ENCODE peak calls at places on chromosomes 1 and 21, in seven cellular contexts. N is thoracic aorta, O is cardiac muscle cell, T is bronchial epithelial cell, L is Peyer's patch, Q is AG09309, D is neural crest cell. S is an unnamed sample.

GRCh38 chr1:172499636-172500141 is 33.3 kb upstream of the SUCO start:
- DNase-seq in O (no peak), Q (no peak), L (no peak), N (no peak), D (no peak), T (peak), S (no peak)

GRCh38 chr1:171245458-171246064 is 2.7 kb upstream of the FMO1 start:
- DNase-seq in N (no peak), T (peak), O (peak), L (no peak), Q (no peak), D (no peak), S (peak)

GRCh38 chr1:7857951-7858350 is 5.1 kb upstream of the UTS2 start:
- DNase-seq in N (no peak), L (no peak), D (no peak), O (no peak), Q (no peak), T (no peak), S (no peak)

GRCh38 chr1:75712306-75712705 is 12.2 kb upstream of the ACADM start:
- DNase-seq in D (no peak), T (no peak), Q (no peak), O (no peak), N (no peak), L (no peak), S (no peak)

GRCh38 chr1:201501812-201502510 is 5.0 kb downstream of the CSRP1 start:
- DNase-seq in L (no peak), N (no peak), O (peak), T (no peak), D (no peak), Q (no peak), S (no peak)

GRCh38 chr1:13792429-13792828 is 92.4 kb downstream of the PRDM2 start:
- DNase-seq in O (no peak), D (no peak), T (peak), L (no peak), Q (peak), N (no peak), S (no peak)

GRCh38 chr1:41313661-41314131 is 47.5 kb upstream of the FOXO6 start:
- DNase-seq in T (no peak), O (peak), N (no peak), L (no peak), Q (no peak), D (no peak), S (peak)

GRCh38 chr1:36910281-36910725 is 124.0 kb downstream of the GRIK3 start:
- DNase-seq in D (no peak), T (no peak), N (no peak), L (no peak), Q (no peak), O (no peak), S (no peak)

GRCh38 chr1:204207136-204207616 is 6.6 kb downstream of the GOLT1A start:
- DNase-seq in D (peak), Q (no peak), O (peak), T (no peak), N (no peak), L (peak), S (peak)

GRCh38 chr1:63795455-63795854 is 21.6 kb downstream of the ROR1 start:
- DNase-seq in T (no peak), Q (no peak), O (peak), L (no peak), D (no peak), N (no peak), S (no peak)

GRCh38 chr1:227068883-227069282 is 128.8 kb downstream of the COQ8A start:
- DNase-seq in T (no peak), N (no peak), D (no peak), O (peak), L (no peak), Q (no peak), S (no peak)

GRCh38 chr21:14306143-14306907 is 76.6 kb downstream of the HSPA13 start:
- DNase-seq in D (no peak), T (peak), L (no peak), N (no peak), O (no peak), Q (no peak), S (no peak)

GRCh38 chr1:61708953-61709907 is 15.7 kb downstream of the TM2D1 start:
- DNase-seq in O (no peak), Q (no peak), N (no peak), L (no peak), D (no peak), T (no peak), S (no peak)

GRCh38 chr21:18253252-18253651 is 8.6 kb downstream of the CHODL start:
- DNase-seq in N (no peak), D (no peak), Q (no peak), L (no peak), O (no peak), T (no peak), S (no peak)

GRCh38 chr21:46569071-46569470 is 35.8 kb downstream of the S100B start:
- DNase-seq in Q (peak), D (no peak), N (no peak), L (no peak), O (no peak), T (no peak), S (no peak)

GRCh38 chr21:28018741-28019669 is 973.7 kb downstream of the LTN1 start:
- DNase-seq in L (no peak), Q (no peak), T (no peak), D (no peak), O (peak), N (no peak), S (no peak)

GRCh38 chr1:221904319-221904718 is 162.4 kb upstream of the DUSP10 start:
- DNase-seq in O (no peak), L (no peak), D (no peak), T (no peak), Q (no peak), N (no peak), S (no peak)

GRCh38 chr21:37855568-37856391 is 60.5 kb downstream of the KCNJ6 start:
- DNase-seq in Q (no peak), D (no peak), T (no peak), L (no peak), N (no peak), O (no peak), S (no peak)

GRCh38 chr1:106957795-106958194 is 98.7 kb upstream of the PRMT6 start:
- DNase-seq in D (no peak), L (no peak), Q (no peak), O (no peak), T (no peak), N (no peak), S (no peak)
- TF ChIP-seq CTCF in D (peak), L (no peak), Q (peak), O (no peak), T (no peak), N (no peak), S (no peak)

DNA sequence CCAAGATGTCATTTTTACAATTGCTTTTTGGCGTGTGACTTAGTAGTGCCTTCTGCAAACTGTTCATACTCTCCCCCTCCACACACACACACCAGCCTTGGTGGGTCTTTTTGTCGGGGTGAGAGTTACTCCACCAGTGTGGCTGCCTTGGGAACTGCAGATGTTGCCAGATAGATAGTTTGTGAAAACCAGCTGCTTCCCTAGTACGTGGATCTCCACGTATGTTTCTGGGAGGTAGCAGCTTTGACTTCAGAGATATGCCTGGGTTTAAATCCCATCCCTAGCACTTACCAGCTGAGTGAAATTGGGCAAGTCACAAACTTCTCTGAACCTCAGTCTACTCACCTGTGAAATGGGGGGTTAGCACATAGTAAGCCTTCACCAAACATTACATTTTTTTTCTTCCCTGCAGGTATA is 78.0 kb downstream of the MAN1C1 start:
- DNase-seq in D (no peak), T (no peak), L (no peak), Q (no peak), N (no peak), O (no peak), S (no peak)
- TF ChIP-seq CTCF in D (no peak), T (no peak), L (no peak), Q (no peak), N (peak), O (no peak), S (no peak)

GRCh38 chr1:199472025-199472424 is 555.5 kb upstream of the NR5A2 start:
- DNase-seq in Q (no peak), D (no peak), L (no peak), N (no peak), O (no peak), T (no peak), S (no peak)
- TF ChIP-seq CTCF in Q (no peak), D (no peak), L (no peak), N (no peak), O (no peak), T (no peak), S (no peak)

DNA sequence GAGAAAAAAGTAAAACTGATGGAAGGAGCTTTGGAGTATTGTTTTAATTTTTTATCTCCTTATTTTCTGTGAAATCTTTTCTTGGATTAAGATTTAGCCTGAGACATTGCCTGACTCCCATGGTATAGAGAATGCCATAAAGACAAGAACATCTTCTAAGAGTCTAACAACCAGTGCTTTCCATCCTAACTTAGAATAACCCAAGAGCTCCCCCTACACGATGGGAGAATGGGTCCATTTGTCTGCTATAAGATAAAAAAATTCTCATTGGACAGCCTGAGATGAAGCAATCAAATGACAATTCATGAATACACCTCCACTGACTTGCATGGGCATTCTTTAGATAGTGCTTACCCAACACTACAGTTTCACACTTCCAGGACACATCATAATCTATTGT is 478.1 kb downstream of the TTLL7 start:
- DNase-seq in T (peak), L (no peak), Q (no peak), N (no peak), O (no peak), D (no peak), S (no peak)
- TF ChIP-seq CTCF in T (no peak), L (no peak), Q (no peak), N (no peak), O (no peak), D (no peak), S (no peak)

DNA sequence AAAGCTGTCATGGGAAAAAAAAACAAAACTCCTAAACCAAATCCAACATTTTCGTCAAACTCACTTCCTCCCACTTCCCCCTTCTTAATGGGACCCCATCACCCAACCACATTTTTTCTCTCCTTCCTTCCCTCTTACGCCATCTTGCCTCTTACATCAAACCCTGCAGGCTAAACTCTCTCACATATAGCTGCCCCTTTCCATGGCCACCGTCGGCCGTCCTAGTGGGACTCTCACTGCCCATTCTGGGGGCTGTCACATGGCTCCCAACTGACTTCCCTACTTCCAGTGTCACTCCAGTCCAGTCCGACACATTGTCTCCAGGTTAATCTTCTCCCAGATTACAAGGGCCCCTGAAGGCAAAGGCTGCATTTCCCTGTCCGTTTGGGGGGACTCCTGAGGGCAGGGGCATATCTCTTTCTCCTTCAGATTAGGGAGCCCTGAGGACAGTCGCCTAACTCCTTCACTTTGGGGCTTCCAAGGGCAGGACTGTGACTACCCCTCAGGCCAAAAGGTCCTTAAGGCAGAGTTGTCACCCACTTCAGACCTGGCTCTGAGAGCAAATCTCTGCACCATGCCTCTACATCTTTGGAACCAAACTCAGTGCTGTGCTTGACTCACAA is 658 bp downstream of the UBXN11 start:
- DNase-seq in L (no peak), O (no peak), Q (no peak), N (no peak), D (no peak), T (no peak), S (no peak)
- TF ChIP-seq CTCF in L (no peak), O (no peak), Q (no peak), N (no peak), D (no peak), T (no peak), S (no peak)

S was measured in endothelial cell.